ENCODE peak calls at places on chromosome 18, in six cellular contexts. V is fibroblast of the aortic adventitia, B is astrocyte, M is GM20000, F is CD14-positive monocyte, A is A549. J is an unnamed sample.

GRCh38 chr18:30358545-30358944 is 684.0 kb downstream of the DSC3 start:
- DNase-seq in B (peak), A (no peak), V (peak), F (no peak), M (no peak), J (no peak)

GRCh38 chr18:67104700-67105284 is 411.7 kb downstream of the DSEL start:
- DNase-seq in B (peak), M (no peak), V (peak), F (no peak), A (peak), J (peak)

GRCh38 chr18:50240083-50240563 is 26.2 kb downstream of the CFAP53 start:
- DNase-seq in A (peak), M (no peak), B (peak), V (no peak), F (no peak), J (no peak)

GRCh38 chr18:6022840-6023239 is 127.5 kb upstream of the TMEM200C start:
- DNase-seq in B (peak), V (peak), F (no peak), A (no peak), M (no peak), J (no peak)

GRCh38 chr18:75970212-75970611 is 524.8 kb downstream of the ZNF516 start:
- DNase-seq in B (no peak), F (no peak), A (no peak), V (no peak), M (no peak), J (no peak)

GRCh38 chr18:48167901-48168300 is 237.4 kb upstream of the SMAD2 start:
- DNase-seq in A (no peak), B (no peak), F (no peak), M (no peak), V (no peak), J (no peak)

GRCh38 chr18:56975276-56975675 is 171.6 kb upstream of the BOD1L2 start:
- DNase-seq in F (no peak), A (no peak), M (no peak), B (no peak), V (no peak), J (no peak)

GRCh38 chr18:14949800-14950415 is 201.9 kb downstream of the ANKRD30B start:
- DNase-seq in F (no peak), A (no peak), M (no peak), V (no peak), B (no peak), J (no peak)

GRCh38 chr18:77054288-77054605 is 78.3 kb downstream of the MBP start:
- DNase-seq in F (no peak), A (no peak), M (no peak), B (no peak), V (no peak), J (no peak)

GRCh38 chr18:13026583-13027270 is 35.6 kb downstream of the CEP192 start:
- DNase-seq in M (no peak), V (no peak), A (no peak), B (peak), F (no peak), J (no peak)

GRCh38 chr18:45745817-45746461 is 22.0 kb downstream of the SLC14A1 start:
- DNase-seq in M (no peak), V (peak), F (no peak), A (no peak), B (no peak), J (no peak)

DNA sequence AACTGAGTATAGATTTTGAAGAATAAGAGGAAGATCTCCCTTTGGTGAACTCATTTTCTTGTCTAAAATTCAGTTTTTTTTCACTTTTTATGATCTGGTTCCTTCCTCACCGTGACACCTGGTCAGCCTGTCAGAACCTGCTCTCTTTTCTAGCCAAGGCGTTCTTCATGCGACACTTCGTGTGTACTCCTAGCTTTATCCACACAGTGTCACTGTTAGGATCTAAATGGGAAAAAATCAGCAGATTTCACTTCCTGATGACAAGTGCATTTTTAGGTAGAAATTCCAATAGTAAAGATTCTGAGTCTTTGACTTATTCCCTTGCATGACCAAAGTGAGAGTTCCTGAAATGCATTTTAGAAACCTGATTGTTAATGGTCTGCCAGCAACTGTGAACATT is 89.8 kb downstream of the KLHL14 start:
- DNase-seq in A (no peak), V (no peak), M (no peak), F (no peak), B (no peak), J (no peak)
- TF ChIP-seq CTCF in A (no peak), V (no peak), M (no peak), F (no peak), B (no peak), J (no peak)

DNA sequence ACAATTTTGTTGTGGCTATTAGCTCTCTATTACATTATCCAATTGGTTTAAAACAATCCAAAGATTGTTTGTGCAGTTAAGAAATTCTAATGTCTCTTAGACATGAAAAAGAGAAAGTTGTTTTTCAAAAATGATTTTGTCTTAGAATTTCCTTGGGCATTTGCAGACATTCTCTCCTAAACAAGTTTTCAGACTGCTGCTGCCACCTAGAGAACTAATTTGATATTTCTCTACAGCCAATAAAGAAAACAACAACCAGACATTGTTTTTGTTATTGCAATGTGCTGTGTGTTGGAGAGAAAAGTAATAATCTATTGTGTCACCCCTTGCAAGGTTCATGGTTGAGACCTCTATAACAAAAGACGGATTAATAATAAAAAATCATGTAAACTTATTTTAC is 119.0 kb upstream of the SYT4 start:
- DNase-seq in A (peak), F (no peak), B (no peak), V (peak), M (no peak), J (no peak)
- TF ChIP-seq CTCF in A (no peak), F (no peak), B (peak), V (peak), M (no peak), J (no peak)

DNA sequence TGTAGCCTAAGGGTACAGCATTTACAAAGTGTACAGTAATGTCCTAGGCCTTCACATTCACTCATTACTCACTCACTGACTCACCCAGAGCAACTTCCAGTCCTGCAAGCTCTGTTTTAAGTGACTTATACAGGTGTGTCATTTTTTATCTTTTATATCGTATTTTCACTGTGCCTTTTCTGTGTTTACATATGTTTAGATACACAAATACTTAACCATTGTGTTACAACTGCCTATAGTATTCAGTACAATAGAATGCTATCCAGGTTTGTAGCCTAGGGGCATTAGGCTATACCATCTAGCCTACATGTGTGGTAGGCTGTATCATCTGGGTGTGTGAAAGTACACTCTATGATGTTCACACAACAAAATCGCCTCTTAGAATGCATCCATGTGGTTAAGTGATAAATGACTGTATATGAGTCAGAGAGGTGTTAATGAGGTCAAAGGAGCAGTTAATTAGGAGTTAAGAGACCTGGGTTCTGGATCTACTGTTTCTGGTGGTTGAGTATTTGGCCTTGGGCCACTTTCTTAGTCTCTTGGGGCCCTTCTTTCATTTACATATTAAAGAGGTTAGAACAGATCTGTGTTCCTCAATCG is 149.1 kb downstream of the GREB1L start:
- DNase-seq in A (peak), M (no peak), F (no peak), V (peak), B (peak), J (no peak)
- TF ChIP-seq CTCF in A (no peak), M (no peak), F (no peak), V (no peak), B (no peak), J (no peak)

GRCh38 chr18:9475643-9476580 is 599 bp downstream of the RALBP1 start:
- DNase-seq in F (no peak), V (peak), B (peak), M (peak), A (no peak), J (peak)

GRCh38 chr18:9474103-9474982 is 970 bp upstream of the RALBP1 start:
- DNase-seq in V (no peak), B (peak), M (no peak), F (no peak), A (peak), J (no peak)

GRCh38 chr18:9477509-9477908 is 2.2 kb downstream of the RALBP1 start:
- DNase-seq in F (no peak), A (no peak), B (no peak), M (no peak), V (no peak), J (no peak)

GRCh38 chr18:9478545-9478944 is 3.2 kb downstream of the RALBP1 start:
- DNase-seq in B (no peak), V (no peak), A (no peak), F (no peak), M (no peak), J (no peak)

GRCh38 chr18:9474983-9475642 is at the start of gene RALBP1:
- DNase-seq in B (peak), F (peak), M (peak), A (peak), V (peak), J (peak)
- TF ChIP-seq CTCF in B (no peak), F (no peak), M (peak), A (peak), V (peak), J (peak)

GRCh38 chr18:36624451-36625167 is 204.2 kb downstream of the TPGS2 start:
- DNase-seq in V (no peak), F (no peak), B (no peak), A (no peak), M (no peak), J (no peak)
- TF ChIP-seq CTCF in V (no peak), F (no peak), B (no peak), A (no peak), M (no peak), J (no peak)

DNA sequence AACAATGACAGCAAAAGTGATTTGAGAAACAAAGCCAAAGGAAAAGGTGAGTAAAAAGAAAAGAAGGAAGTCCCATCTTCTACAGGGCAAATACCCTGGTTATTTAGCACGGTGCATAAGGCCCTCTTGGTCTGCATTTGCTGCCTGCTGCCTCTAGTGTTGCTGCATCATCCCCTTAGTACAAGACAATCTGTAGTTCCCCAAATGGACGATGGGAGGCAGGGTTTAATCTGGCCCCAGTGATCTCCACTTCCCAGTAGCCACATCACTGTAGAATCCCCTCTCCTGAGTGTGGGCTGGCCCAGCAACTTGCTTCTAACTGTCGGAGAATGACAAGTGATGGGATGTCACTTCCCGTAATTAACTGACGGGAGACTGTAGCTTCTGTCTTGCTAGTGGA is 85.1 kb downstream of the CTAGE1 start:
- DNase-seq in F (no peak), B (no peak), M (no peak), A (peak), V (no peak), J (no peak)
- TF ChIP-seq CTCF in F (peak), B (no peak), M (no peak), A (no peak), V (peak), J (no peak)

GRCh38 chr18:61892683-61893303 is at the start of gene RNF152:
- DNase-seq in V (peak), B (no peak), F (no peak), A (no peak), M (peak), J (no peak)
- TF ChIP-seq CTCF in V (peak), B (no peak), F (no peak), A (no peak), M (no peak), J (no peak)

DNA sequence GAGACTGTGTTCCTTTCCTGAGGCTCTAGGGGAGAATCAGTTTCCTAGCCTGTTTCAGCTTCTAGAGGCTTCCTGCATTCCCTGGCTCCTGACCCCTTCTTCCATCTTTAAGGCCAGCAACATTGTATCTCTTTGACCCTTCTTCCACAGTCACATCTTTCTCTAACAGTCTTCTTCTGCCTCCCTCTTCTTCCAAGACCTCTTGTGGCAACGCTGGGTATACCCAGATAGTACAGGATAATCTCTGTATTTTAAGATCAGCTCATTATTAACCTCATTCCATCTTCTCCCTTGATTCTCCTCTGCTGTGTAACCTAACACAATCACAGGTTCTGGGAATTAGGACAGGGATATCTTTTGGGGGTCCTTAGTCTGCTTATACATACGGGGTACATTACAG is 8.9 kb upstream of the MYL12A start:
- DNase-seq in F (no peak), B (no peak), A (no peak), M (no peak), V (no peak), J (no peak)
- TF ChIP-seq CTCF in F (no peak), B (no peak), A (no peak), M (no peak), V (peak), J (no peak)